ENCODE peak calls at places on chromosomes 13 and 19, in six cellular contexts. One of them, this sample, is unnamed.

GRCh38 chr13:30796833-30797601 is 61.7 kb downstream of the ALOX5AP start:
- DNase-seq in mesothelial cell of epicardium: no peak
- DNase-seq in neural crest cell: no peak
- DNase-seq in transverse colon: no peak
- DNase-seq in psoas muscle: no peak
- DNase-seq in cardiac fibroblast: peak
- DNase-seq in this sample: peak

GRCh38 chr19:15563325-15563794 is 51.7 kb upstream of the CYP4F8 start:
- DNase-seq in cardiac fibroblast: peak
- DNase-seq in transverse colon: peak
- DNase-seq in psoas muscle: no peak
- DNase-seq in mesothelial cell of epicardium: no peak
- DNase-seq in neural crest cell: no peak
- DNase-seq in this sample: peak

GRCh38 chr19:7393459-7393858 is 44.7 kb downstream of the ARHGEF18 start:
- DNase-seq in mesothelial cell of epicardium: no peak
- DNase-seq in cardiac fibroblast: no peak
- DNase-seq in psoas muscle: no peak
- DNase-seq in neural crest cell: no peak
- DNase-seq in transverse colon: no peak
- DNase-seq in this sample: no peak

GRCh38 chr19:6738726-6739389 is 622 bp upstream of the TRIP10 start:
- DNase-seq in cardiac fibroblast: peak
- DNase-seq in mesothelial cell of epicardium: peak
- DNase-seq in neural crest cell: no peak
- DNase-seq in psoas muscle: peak
- DNase-seq in transverse colon: peak
- DNase-seq in this sample: no peak

GRCh38 chr19:38319421-38320258 is at the start of gene KCNK6:
- DNase-seq in psoas muscle: peak
- DNase-seq in mesothelial cell of epicardium: peak
- DNase-seq in cardiac fibroblast: peak
- DNase-seq in neural crest cell: peak
- DNase-seq in transverse colon: peak
- DNase-seq in this sample: peak

GRCh38 chr13:48585456-48585840 is 52.6 kb upstream of the RCBTB2 start:
- DNase-seq in mesothelial cell of epicardium: no peak
- DNase-seq in neural crest cell: peak
- DNase-seq in transverse colon: peak
- DNase-seq in psoas muscle: no peak
- DNase-seq in cardiac fibroblast: peak
- DNase-seq in this sample: peak

GRCh38 chr19:3012522-3013260 is 16.4 kb downstream of the TLE2 start:
- DNase-seq in mesothelial cell of epicardium: no peak
- DNase-seq in psoas muscle: no peak
- DNase-seq in transverse colon: no peak
- DNase-seq in neural crest cell: no peak
- DNase-seq in cardiac fibroblast: peak
- DNase-seq in this sample: no peak

GRCh38 chr13:46392967-46393366 is 5.9 kb upstream of the RUBCNL start:
- DNase-seq in cardiac fibroblast: no peak
- DNase-seq in transverse colon: no peak
- DNase-seq in psoas muscle: no peak
- DNase-seq in mesothelial cell of epicardium: no peak
- DNase-seq in neural crest cell: no peak
- DNase-seq in this sample: no peak

GRCh38 chr19:45879055-45879454 is 6.9 kb downstream of the IRF2BP1 start:
- DNase-seq in cardiac fibroblast: no peak
- DNase-seq in mesothelial cell of epicardium: no peak
- DNase-seq in transverse colon: no peak
- DNase-seq in neural crest cell: no peak
- DNase-seq in psoas muscle: no peak
- DNase-seq in this sample: no peak

GRCh38 chr19:38529610-38530009 is 88.1 kb downstream of the MAP4K1 start:
- DNase-seq in mesothelial cell of epicardium: no peak
- DNase-seq in neural crest cell: no peak
- DNase-seq in transverse colon: no peak
- DNase-seq in cardiac fibroblast: no peak
- DNase-seq in psoas muscle: no peak
- DNase-seq in this sample: no peak

GRCh38 chr13:114234266-114234644 is 442 bp upstream of the CDC16 start:
- DNase-seq in cardiac fibroblast: no peak
- DNase-seq in transverse colon: no peak
- DNase-seq in psoas muscle: no peak
- DNase-seq in neural crest cell: no peak
- DNase-seq in mesothelial cell of epicardium: no peak
- DNase-seq in this sample: no peak

GRCh38 chr13:78827471-78827870 is 168.5 kb upstream of the OBI1 start:
- DNase-seq in transverse colon: no peak
- DNase-seq in neural crest cell: no peak
- DNase-seq in psoas muscle: no peak
- DNase-seq in mesothelial cell of epicardium: no peak
- DNase-seq in cardiac fibroblast: no peak
- DNase-seq in this sample: no peak

GRCh38 chr19:5166262-5166661 is 174.3 kb downstream of the PTPRS start:
- DNase-seq in mesothelial cell of epicardium: no peak
- DNase-seq in neural crest cell: no peak
- DNase-seq in psoas muscle: no peak
- DNase-seq in transverse colon: no peak
- DNase-seq in cardiac fibroblast: peak
- DNase-seq in this sample: peak

GRCh38 chr19:41792513-41793413 is 3.6 kb upstream of the CEACAM3 start:
- DNase-seq in transverse colon: peak
- DNase-seq in neural crest cell: peak
- DNase-seq in mesothelial cell of epicardium: no peak
- DNase-seq in cardiac fibroblast: peak
- DNase-seq in psoas muscle: peak
- DNase-seq in this sample: peak

GRCh38 chr19:7637374-7638256 is 705 bp downstream of the STXBP2 start:
- DNase-seq in cardiac fibroblast: peak
- DNase-seq in neural crest cell: no peak
- DNase-seq in psoas muscle: peak
- DNase-seq in transverse colon: peak
- DNase-seq in mesothelial cell of epicardium: no peak
- DNase-seq in this sample: peak

GRCh38 chr19:54329476-54330165 is 9.3 kb downstream of the LILRA4 start:
- DNase-seq in cardiac fibroblast: no peak
- DNase-seq in transverse colon: no peak
- DNase-seq in psoas muscle: no peak
- DNase-seq in mesothelial cell of epicardium: no peak
- DNase-seq in neural crest cell: no peak
- DNase-seq in this sample: no peak

GRCh38 chr19:11196406-11197287 is 698 bp downstream of the KANK2 start:
- DNase-seq in neural crest cell: no peak
- DNase-seq in cardiac fibroblast: peak
- DNase-seq in transverse colon: peak
- DNase-seq in psoas muscle: peak
- DNase-seq in mesothelial cell of epicardium: peak
- DNase-seq in this sample: peak

GRCh38 chr19:4115050-4115817 is 8.7 kb downstream of the MAP2K2 start:
- DNase-seq in cardiac fibroblast: no peak
- DNase-seq in psoas muscle: no peak
- DNase-seq in neural crest cell: no peak
- DNase-seq in mesothelial cell of epicardium: no peak
- DNase-seq in transverse colon: peak
- DNase-seq in this sample: no peak

GRCh38 chr13:100392709-100393630 is 195.6 kb downstream of the GGACT start:
- DNase-seq in transverse colon: peak
- DNase-seq in cardiac fibroblast: peak
- DNase-seq in psoas muscle: peak
- DNase-seq in mesothelial cell of epicardium: no peak
- DNase-seq in neural crest cell: no peak
- DNase-seq in this sample: peak

DNA sequence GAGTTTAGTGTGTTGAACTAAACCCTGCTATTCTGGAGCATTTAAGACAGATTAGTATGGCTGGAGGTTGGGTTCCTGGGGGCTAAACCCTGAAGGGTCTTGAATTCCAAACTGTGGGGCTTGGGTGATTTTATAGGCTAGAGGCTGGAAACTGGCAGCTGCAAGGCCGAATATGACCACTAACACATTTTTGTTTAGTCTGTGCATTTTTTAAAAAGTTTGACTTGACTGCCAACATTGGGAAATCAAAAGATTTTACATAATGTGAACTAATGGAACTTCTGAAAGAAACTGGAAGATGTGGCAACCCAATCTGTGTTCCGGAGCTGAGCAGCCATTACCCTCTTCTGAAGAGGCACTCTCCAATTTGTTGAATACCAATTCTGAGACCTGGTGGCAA is 5.1 kb downstream of the ZNF784 start:
- DNase-seq in mesothelial cell of epicardium: no peak
- DNase-seq in psoas muscle: no peak
- DNase-seq in neural crest cell: no peak
- DNase-seq in cardiac fibroblast: peak
- DNase-seq in transverse colon: no peak
- DNase-seq in this sample: peak
- TF ChIP-seq CTCF in mesothelial cell of epicardium: no peak
- TF ChIP-seq CTCF in psoas muscle: no peak
- TF ChIP-seq CTCF in neural crest cell: no peak
- TF ChIP-seq CTCF in cardiac fibroblast: no peak
- TF ChIP-seq CTCF in transverse colon: no peak
- TF ChIP-seq CTCF in this sample: no peak

GRCh38 chr19:18603255-18603957 is 3.2 kb downstream of the CRLF1 start:
- DNase-seq in transverse colon: no peak
- DNase-seq in neural crest cell: no peak
- DNase-seq in psoas muscle: no peak
- DNase-seq in mesothelial cell of epicardium: no peak
- DNase-seq in cardiac fibroblast: peak
- DNase-seq in this sample: peak
- TF ChIP-seq CTCF in transverse colon: no peak
- TF ChIP-seq CTCF in neural crest cell: peak
- TF ChIP-seq CTCF in psoas muscle: no peak
- TF ChIP-seq CTCF in mesothelial cell of epicardium: no peak
- TF ChIP-seq CTCF in cardiac fibroblast: peak
- TF ChIP-seq CTCF in this sample: peak

DNA sequence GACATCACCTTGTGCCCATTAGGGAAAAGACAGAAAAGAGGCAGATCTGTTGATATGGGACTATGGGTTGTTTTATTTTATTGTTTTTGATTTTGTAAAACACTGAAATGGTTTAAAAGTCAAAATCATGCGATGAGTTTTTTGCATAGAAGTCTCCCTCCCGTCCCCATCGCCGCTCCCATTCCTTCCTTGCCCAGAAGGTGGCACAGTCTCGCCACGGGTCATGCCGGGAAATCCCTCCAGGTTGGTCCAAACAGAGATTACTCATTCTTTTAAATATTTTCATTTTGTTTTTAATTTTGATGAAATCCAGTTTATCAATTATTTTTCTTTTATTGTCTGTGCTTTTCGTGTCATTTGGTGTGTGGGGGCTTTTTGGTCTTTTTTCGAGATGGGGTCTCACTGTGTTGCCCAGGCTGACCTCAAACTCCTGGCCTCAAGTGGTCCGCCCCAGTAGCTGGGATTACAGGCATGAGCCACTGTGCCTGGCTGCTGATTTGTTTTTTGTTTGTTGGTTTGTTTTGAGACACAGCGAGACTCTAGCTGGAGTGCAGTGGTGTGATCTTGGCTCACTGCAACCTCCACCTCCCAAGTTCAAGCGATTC is 9.2 kb downstream of the PGPEP1 start:
- DNase-seq in mesothelial cell of epicardium: peak
- DNase-seq in cardiac fibroblast: peak
- DNase-seq in transverse colon: peak
- DNase-seq in psoas muscle: peak
- DNase-seq in neural crest cell: peak
- DNase-seq in this sample: peak
- TF ChIP-seq CTCF in mesothelial cell of epicardium: peak
- TF ChIP-seq CTCF in cardiac fibroblast: peak
- TF ChIP-seq CTCF in transverse colon: peak
- TF ChIP-seq CTCF in psoas muscle: peak
- TF ChIP-seq CTCF in neural crest cell: peak
- TF ChIP-seq CTCF in this sample: peak

DNA sequence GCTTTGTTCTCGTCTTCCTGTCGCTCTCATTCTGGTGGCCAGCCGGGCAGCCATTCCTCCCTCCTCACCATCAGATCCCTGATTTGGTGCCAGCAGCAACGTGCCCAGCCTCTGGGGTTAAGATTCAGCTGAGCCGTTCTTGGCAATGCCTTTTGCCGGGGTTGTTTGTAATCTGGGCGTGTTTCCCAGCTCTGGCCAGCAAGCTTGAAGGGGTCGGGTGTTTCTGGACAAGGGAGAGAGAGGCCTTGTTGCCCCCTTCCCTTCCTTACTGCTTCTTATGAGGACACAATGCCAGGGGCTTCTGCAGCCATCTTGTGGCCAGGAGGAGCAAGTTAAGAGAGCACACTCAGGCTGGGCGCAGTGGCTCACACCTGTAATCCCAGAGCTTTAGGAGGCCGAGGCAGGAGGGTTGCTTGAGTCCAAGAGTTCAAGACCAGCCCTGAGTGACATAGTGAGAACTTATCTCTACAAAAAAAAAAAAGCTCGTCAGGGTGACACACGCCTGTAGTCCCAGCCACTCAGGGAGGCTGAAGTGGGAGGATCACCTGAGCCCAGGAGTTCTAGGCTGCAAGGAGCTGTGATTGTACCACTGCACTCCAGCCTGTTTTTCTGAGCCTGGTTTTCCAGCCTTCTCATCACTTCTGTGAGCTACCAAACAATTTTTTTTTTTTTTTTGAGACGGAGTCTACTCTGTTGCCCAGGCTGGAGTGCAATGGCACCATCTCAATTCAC is 10.7 kb upstream of the CRTC1 start:
- DNase-seq in neural crest cell: no peak
- DNase-seq in cardiac fibroblast: peak
- DNase-seq in psoas muscle: peak
- DNase-seq in mesothelial cell of epicardium: no peak
- DNase-seq in transverse colon: no peak
- DNase-seq in this sample: peak
- TF ChIP-seq CTCF in neural crest cell: no peak
- TF ChIP-seq CTCF in cardiac fibroblast: peak
- TF ChIP-seq CTCF in psoas muscle: peak
- TF ChIP-seq CTCF in mesothelial cell of epicardium: no peak
- TF ChIP-seq CTCF in transverse colon: no peak
- TF ChIP-seq CTCF in this sample: peak